ENCODE peak calls at places on chromosome 17, in seven cellular contexts. L is neural progenitor cell, J is epithelial cell of proximal tubule, O is tibial artery, N is astrocyte, V is kidney epithelial cell, A is astrocyte of the spinal cord. B is an unnamed sample.

GRCh38 chr17:7328009-7328408 is 1.1 kb downstream of the NEURL4 start:
- DNase-seq in L (no peak), J (no peak), O (no peak), N (no peak), V (no peak), A (no peak), B (no peak)

GRCh38 chr17:66930933-66931332 is 33.6 kb upstream of the CACNG4 start:
- DNase-seq in L (no peak), J (no peak), O (no peak), N (no peak), V (no peak), A (no peak), B (no peak)

GRCh38 chr17:59387351-59388069 is 56.1 kb downstream of the YPEL2 start:
- DNase-seq in L (no peak), J (no peak), O (no peak), N (no peak), V (no peak), A (no peak), B (no peak)

GRCh38 chr17:74005790-74006189 is 197.7 kb upstream of the RPL38 start:
- DNase-seq in L (no peak), J (no peak), O (no peak), N (no peak), V (no peak), A (no peak), B (no peak)

GRCh38 chr17:4509402-4509801 is 10.7 kb downstream of the SPNS2 start:
- DNase-seq in L (no peak), J (no peak), O (peak; percentile 45), N (no peak), V (no peak), A (peak; percentile 15), B (no peak)

GRCh38 chr17:3986270-3986938 is 22.2 kb upstream of the ATP2A3 start:
- DNase-seq in L (no peak), J (no peak), O (no peak), N (no peak), V (no peak), A (no peak), B (no peak)

GRCh38 chr17:13918247-13918646 is 151.1 kb upstream of the COX10 start:
- DNase-seq in L (no peak), J (no peak), O (no peak), N (no peak), V (no peak), A (no peak), B (no peak)

GRCh38 chr17:55691666-55692065 is 31.0 kb downstream of the TMEM100 start:
- DNase-seq in L (no peak), J (no peak), O (no peak), N (no peak), V (no peak), A (no peak), B (no peak)

GRCh38 chr17:9402590-9403199 is 172.9 kb downstream of the STX8 start:
- DNase-seq in L (peak; percentile 39), J (no peak), O (no peak), N (no peak), V (no peak), A (no peak), B (peak; percentile 50)

GRCh38 chr17:10144976-10145375 is 53.4 kb downstream of the GAS7 start:
- DNase-seq in L (no peak), J (no peak), O (no peak), N (no peak), V (no peak), A (no peak), B (no peak)

GRCh38 chr17:4329838-4330237 is 36.6 kb downstream of the UBE2G1 start:
- DNase-seq in L (no peak), J (peak; percentile 81), O (no peak), N (peak; percentile 98), V (peak; percentile 78), A (peak; percentile 93), B (no peak)

GRCh38 chr17:5553479-5553878 is 30.8 kb downstream of the NLRP1 start:
- DNase-seq in L (no peak), J (no peak), O (no peak), N (no peak), V (no peak), A (no peak), B (no peak)

GRCh38 chr17:65749479-65749878 is 188.0 kb upstream of the AXIN2 start:
- DNase-seq in L (no peak), J (no peak), O (no peak), N (peak; percentile 45), V (no peak), A (peak; percentile 22), B (no peak)

GRCh38 chr17:3763777-3764170 is 37.2 kb downstream of the ITGAE start:
- DNase-seq in L (no peak), J (no peak), O (no peak), N (peak; percentile 4), V (no peak), A (no peak), B (no peak)

GRCh38 chr17:45128331-45128730 is 4.0 kb downstream of the PLCD3 start:
- DNase-seq in L (no peak), J (no peak), O (no peak), N (no peak), V (no peak), A (no peak), B (no peak)

GRCh38 chr17:33039874-33040273 is 48.2 kb downstream of the SPACA3 start:
- DNase-seq in L (no peak), J (no peak), O (no peak), N (peak; percentile 78), V (no peak), A (no peak), B (no peak)

GRCh38 chr17:6384481-6384880 is 50.4 kb downstream of the AIPL1 start:
- DNase-seq in L (no peak), J (no peak), O (no peak), N (no peak), V (no peak), A (no peak), B (no peak)

GRCh38 chr17:36525888-36526287 is 8.8 kb downstream of the MYO19 start:
- DNase-seq in L (no peak), J (no peak), O (no peak), N (no peak), V (no peak), A (no peak), B (no peak)
- H3K4me3 ChIP-seq in L (no peak overlapping the region), J (no peak overlapping the region), O (no peak overlapping the region), N (no peak overlapping the region), V (no peak overlapping the region), A (no peak overlapping the region), B (no peak overlapping the region)

GRCh38 chr17:56926270-56926669 is 12.4 kb upstream of the TRIM25 start:
- DNase-seq in L (no peak), J (no peak), O (no peak), N (no peak), V (no peak), A (no peak), B (no peak)
- H3K4me3 ChIP-seq in L (no peak overlapping the region), J (no peak overlapping the region), O (no peak overlapping the region), N (no peak overlapping the region), V (no peak overlapping the region), A (no peak overlapping the region), B (no peak overlapping the region)

DNA sequence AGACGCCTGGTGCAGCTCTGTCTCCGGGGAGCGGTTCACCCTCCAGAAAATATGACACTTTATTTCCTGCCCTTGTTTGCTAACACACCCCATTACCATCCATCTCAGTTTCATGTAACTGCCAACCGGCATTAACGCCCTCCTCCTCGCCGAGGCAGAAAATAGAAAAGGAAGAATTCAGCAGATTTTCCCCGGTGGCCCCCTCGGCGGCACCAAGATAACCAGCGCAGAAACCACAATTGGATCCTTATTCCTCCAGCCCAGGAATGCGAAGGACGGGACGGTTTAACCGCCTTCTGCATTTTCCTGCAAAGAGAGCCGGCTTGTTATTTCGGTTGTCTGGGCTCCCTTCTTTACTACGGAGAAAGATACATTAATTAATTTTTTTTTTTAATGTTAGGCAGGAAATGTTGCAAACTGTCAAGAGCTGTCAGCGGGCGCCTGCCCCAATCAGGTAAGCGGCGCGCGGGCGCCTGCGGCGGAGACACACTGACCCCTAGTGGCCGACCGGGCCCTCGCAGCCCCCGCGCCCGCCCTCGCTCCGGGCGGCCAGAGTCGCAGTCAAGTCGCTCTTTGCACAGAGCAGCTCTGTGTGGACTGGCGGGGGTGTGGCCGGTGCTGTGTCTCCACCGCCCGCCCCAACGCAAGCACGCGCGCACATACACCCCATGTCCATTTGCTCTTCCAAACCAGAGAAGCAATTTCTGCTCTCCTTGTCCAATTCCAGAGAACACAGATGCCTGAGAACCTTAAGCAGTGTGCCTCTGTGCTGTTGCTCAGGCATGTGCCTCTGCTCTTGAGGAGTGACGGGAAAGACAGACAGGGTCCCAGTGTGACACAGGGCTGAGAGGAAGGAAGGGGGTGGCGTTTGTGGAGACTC is 53.6 kb downstream of the C17orf67 start:
- DNase-seq in L (peak; percentile 83), J (no peak), O (peak; percentile 58), N (peak; percentile 32), V (no peak), A (peak; percentile 71), B (peak; percentile 47)
- H3K4me3 ChIP-seq in L (peak overlapping the region; percentile 34), J (peak overlapping the region; percentile 42), O (peak overlapping the region; percentile 21), N (peak overlapping the region; percentile 58), V (peak overlapping the region; percentile 30), A (peak overlapping the region; percentile 33), B (no peak overlapping the region)

GRCh38 chr17:49001671-49002070 is 4.5 kb downstream of the IGF2BP1 start:
- DNase-seq in L (no peak), J (no peak), O (no peak), N (no peak), V (no peak), A (no peak), B (no peak)
- H3K4me3 ChIP-seq in L (peak overlapping the region; percentile 97), J (no peak overlapping the region), O (no peak overlapping the region), N (peak overlapping the region; percentile 30), V (no peak overlapping the region), A (peak overlapping the region; percentile 9), B (peak overlapping the region; percentile 91)

GRCh38 chr17:57750109-57750845 is 5.2 kb upstream of the CCDC182 start:
- DNase-seq in L (no peak), J (no peak), O (no peak), N (no peak), V (no peak), A (no peak), B (no peak)
- H3K4me3 ChIP-seq in L (no peak overlapping the region), J (no peak overlapping the region), O (no peak overlapping the region), N (no peak overlapping the region), V (no peak overlapping the region), A (no peak overlapping the region), B (no peak overlapping the region)

GRCh38 chr17:81429353-81429774 is 34.1 kb downstream of the BAHCC1 start:
- DNase-seq in L (no peak), J (no peak), O (peak; percentile 67), N (peak; percentile 29), V (no peak), A (peak; percentile 70), B (no peak)
- H3K4me3 ChIP-seq in L (no peak overlapping the region), J (no peak overlapping the region), O (peak overlapping the region; percentile 9), N (no peak overlapping the region), V (no peak overlapping the region), A (no peak overlapping the region), B (no peak overlapping the region)

B was measured in NT2/D1.